ENCODE peak calls at places on chromosomes 7 and 10, in nine cellular contexts. O, X, B, E, R, Q, G, S and W are unnamed samples.
A peak's percentile ranks its signal among the peaks of the same experiment; 100 is the strongest.

GRCh38 chr10:62386401-62387320 is 12.5 kb downstream of the ZNF365 start:
- DNase-seq in E (no peak), R (no peak), S (no peak), B (no peak), O (no peak), Q (no peak), X (no peak), G (no peak), W (no peak)

GRCh38 chr7:130369110-130369711 is 11.1 kb upstream of the CPA1 start:
- DNase-seq in E (no peak), X (no peak), B (no peak), Q (no peak), O (no peak), S (peak; percentile 76), G (peak; percentile 75), R (no peak), W (no peak)

GRCh38 chr10:89702121-89702480 is 711 bp downstream of the KIF20B start:
- DNase-seq in R (peak; percentile 31), E (peak; percentile 2), S (no peak), O (no peak), G (no peak), Q (no peak), B (no peak), X (no peak), W (no peak)

GRCh38 chr7:4694653-4695335 is 12.7 kb downstream of the FOXK1 start:
- DNase-seq in R (no peak), Q (no peak), E (no peak), X (no peak), G (no peak), O (peak; percentile 69), S (peak; percentile 45), B (no peak), W (no peak)

GRCh38 chr7:128353610-128354009 is 7.9 kb downstream of the PRRT4 start:
- DNase-seq in B (no peak), R (no peak), E (no peak), G (no peak), O (no peak), X (no peak), Q (no peak), S (no peak), W (no peak)

GRCh38 chr7:93092757-93093370 is 24.9 kb downstream of the SAMD9 start:
- DNase-seq in Q (no peak), X (no peak), S (peak; percentile 29), B (no peak), O (peak; percentile 12), E (no peak), G (peak; percentile 81), R (no peak), W (no peak)

GRCh38 chr10:86262671-86263165 is 103.9 kb downstream of the GRID1 start:
- DNase-seq in O (no peak), G (no peak), Q (no peak), R (no peak), E (no peak), S (no peak), X (no peak), B (no peak), W (peak; percentile 35)

GRCh38 chr7:69871886-69872592 is 273.8 kb downstream of the AUTS2 start:
- DNase-seq in X (no peak), Q (no peak), E (no peak), G (no peak), R (no peak), B (no peak), S (no peak), O (no peak), W (no peak)

GRCh38 chr7:29502133-29502532 is 61.5 kb upstream of the PRR15 start:
- DNase-seq in Q (no peak), R (no peak), E (no peak), B (no peak), S (no peak), G (no peak), X (no peak), O (no peak), W (no peak)

GRCh38 chr10:88466786-88467185 is 116.3 kb downstream of the RNLS start:
- DNase-seq in S (peak; percentile 70), R (no peak), E (no peak), X (no peak), G (no peak), Q (no peak), B (no peak), O (no peak), W (no peak)